ENCODE peak calls at places on chromosomes 12 and 14, in four cellular contexts. Z is fibroblast of mammary gland, D is astrocyte of the spinal cord, E is IMR-90. U is an unnamed sample.

GRCh38 chr14:68345738-68346137 is 447.1 kb downstream of the ZFP36L1 start:
- DNase-seq in Z (peak), D (no peak), E (peak), U (no peak)

GRCh38 chr14:25121342-25122129 is 71.6 kb upstream of the STXBP6 start:
- DNase-seq in Z (peak), D (peak), E (peak), U (peak)

GRCh38 chr12:84636801-84637285 is 275.8 kb downstream of the SLC6A15 start:
- DNase-seq in Z (peak), D (peak), E (peak), U (no peak)

GRCh38 chr12:109621864-109622485 is 48.4 kb downstream of the MVK start:
- DNase-seq in Z (no peak), D (no peak), E (no peak), U (no peak)

GRCh38 chr12:47812797-47813490 is 6.8 kb downstream of the HDAC7 start:
- DNase-seq in Z (peak), D (peak), E (peak), U (peak)

GRCh38 chr12:75977952-75978671 is 53.5 kb downstream of the PHLDA1 start:
- DNase-seq in Z (peak), D (peak), E (peak), U (peak)

GRCh38 chr14:40386433-40386832 is 954.2 kb upstream of the FBXO33 start:
- DNase-seq in Z (no peak), D (no peak), E (no peak), U (no peak)

GRCh38 chr14:99649643-99650042 is 4.7 kb downstream of the HHIPL1 start:
- DNase-seq in Z (no peak), D (no peak), E (no peak), U (no peak)

GRCh38 chr12:9910716-9911421 is 21.3 kb downstream of the CLEC2A start:
- DNase-seq in Z (peak), D (no peak), E (no peak), U (peak)

GRCh38 chr12:109987615-109988014 is 8.6 kb downstream of the GIT2 start:
- DNase-seq in Z (no peak), D (no peak), E (peak), U (peak)

DNA sequence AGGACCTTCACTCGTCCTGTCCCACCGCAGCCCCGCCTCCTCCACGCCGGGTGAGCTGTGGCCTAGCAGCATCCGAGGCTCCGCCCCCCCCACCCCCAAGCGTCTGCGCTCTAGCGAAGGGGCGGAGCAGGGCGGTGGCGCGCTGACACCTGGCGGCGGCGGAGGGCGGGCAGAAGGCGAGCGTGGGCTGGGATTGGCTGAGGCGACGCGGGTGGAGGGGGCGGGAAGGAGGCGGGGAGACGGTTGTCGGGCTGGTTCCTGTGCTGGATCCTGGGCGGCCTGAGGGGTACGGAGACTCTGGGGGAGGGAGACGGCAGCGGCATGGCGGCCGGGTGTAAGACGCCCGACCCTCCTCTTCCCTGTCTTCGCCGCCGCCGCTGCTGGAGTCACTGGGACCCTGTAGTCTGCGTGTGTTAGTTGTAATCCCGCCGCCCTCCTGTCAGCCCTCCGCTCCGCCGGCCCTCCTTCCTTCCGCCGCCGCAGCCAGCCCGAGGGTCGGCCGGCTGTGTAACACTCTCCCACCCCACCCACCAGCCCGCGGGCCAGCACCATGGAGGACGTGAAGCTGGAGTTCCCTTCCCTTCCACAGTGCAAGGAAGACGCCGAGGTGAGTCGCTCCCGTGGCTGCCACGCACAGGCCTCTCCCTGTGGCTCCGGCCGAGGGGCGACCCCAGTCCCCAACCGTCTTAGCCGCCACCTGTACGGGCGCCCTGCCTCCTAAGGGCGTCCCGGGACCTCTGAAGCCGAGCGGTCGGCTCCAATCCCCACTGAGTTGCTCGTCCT is at the start of gene STYX:
- DNase-seq in Z (peak), D (peak), E (peak), U (peak)
- TF ChIP-seq CTCF in Z (no peak), D (no peak), E (no peak), U (no peak)

DNA sequence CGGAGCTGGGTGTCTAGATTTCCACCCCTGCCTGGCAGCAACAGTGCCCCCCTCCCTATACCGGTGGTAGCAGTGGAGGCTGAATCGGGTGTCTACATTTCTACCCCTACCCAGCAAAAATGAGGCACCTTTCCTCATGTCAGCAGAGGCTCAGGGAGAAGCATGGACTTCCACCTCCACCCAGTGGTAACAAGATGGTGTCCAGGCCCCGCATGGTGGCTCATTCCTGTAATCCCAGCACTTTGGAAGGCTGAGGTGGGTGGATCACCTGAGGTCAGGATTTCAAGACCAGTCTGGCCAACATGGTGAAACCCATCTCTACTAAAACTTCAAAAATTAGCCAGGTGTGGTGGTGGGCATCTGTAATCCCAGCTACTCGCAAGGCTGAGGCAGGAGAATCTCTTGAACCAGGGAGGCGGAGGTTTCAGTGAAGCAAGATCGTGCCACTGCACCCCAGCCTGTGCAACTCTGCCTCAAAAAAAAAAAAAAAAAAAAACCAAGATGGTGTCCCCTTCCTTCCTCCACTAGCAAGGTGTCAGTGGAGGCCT is 35.5 kb upstream of the OR5AU1 start:
- DNase-seq in Z (no peak), D (no peak), E (no peak), U (no peak)
- H3K4me3 ChIP-seq in Z (no peak), D (no peak), E (no peak), U (no peak)

DNA sequence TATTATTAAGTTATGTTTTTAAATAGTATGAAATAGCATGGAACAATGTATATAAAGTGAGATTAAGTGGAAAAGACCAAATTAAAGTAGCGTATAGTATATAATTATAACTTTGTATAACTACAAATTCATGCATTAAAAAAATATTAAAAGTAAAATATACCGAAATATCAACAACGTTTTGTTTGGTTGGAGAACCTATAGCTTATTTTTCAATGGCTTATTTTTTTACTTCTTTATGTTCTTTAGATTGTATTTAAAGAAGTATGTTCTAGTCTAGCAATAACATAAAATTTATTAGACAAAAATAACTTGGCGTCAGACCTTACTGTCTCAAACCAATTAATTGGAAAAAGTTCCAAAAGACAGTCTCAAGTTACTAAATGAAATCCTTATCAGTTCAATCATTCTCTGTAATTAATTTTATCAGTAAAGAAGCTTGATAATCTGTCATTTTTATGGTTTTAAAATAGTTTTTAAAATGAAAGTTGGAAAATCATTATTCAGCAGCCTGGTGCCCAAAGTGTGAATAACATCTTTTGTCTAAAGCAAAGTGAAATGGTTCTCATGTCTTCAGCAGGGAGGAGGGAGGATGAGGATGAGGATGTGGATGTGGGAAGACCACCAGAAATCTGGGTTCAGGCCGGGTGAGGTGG is 46.7 kb downstream of the IRAK3 start:
- DNase-seq in Z (peak), D (peak), E (peak), U (peak)
- TF ChIP-seq CTCF in Z (peak), D (peak), E (no peak), U (peak)

GRCh38 chr12:23921099-23921846 is 28.2 kb downstream of the SOX5 start:
- DNase-seq in Z (no peak), D (peak), E (peak), U (peak)
- H3K4me3 ChIP-seq in Z (no peak), D (no peak), E (no peak), U (no peak)